ENCODE peak calls at places on chromosome 2, in seven cellular contexts. Q, M, T, R, D, C and A are unnamed samples.

GRCh38 chr2:173249661-173250641 is 104.7 kb upstream of the CDCA7 start:
- DNase-seq in Q (no peak), M (no peak), T (no peak), R (no peak), D (no peak), C (no peak), A (no peak)

GRCh38 chr2:111194835-111195621 is 74.3 kb downstream of the BCL2L11 start:
- DNase-seq in Q (no peak), M (no peak), T (no peak), R (no peak), D (no peak), C (no peak), A (no peak)

GRCh38 chr2:214203199-214203598 is 207.7 kb upstream of the VWC2L start:
- DNase-seq in Q (no peak), M (no peak), T (peak), R (no peak), D (no peak), C (no peak), A (no peak)

GRCh38 chr2:37456479-37456878 is 112.0 kb downstream of the QPCT start:
- DNase-seq in Q (no peak), M (no peak), T (no peak), R (no peak), D (peak), C (no peak), A (peak)

GRCh38 chr2:135985826-135986393 is 484 bp upstream of the DARS1 start:
- DNase-seq in Q (no peak), M (peak), T (no peak), R (no peak), D (peak), C (no peak), A (no peak)

GRCh38 chr2:217816396-217816869 is 186.4 kb downstream of the TNS1 start:
- DNase-seq in Q (no peak), M (no peak), T (peak), R (no peak), D (no peak), C (peak), A (peak)

GRCh38 chr2:159111346-159111922 is 143.0 kb downstream of the TANC1 start:
- DNase-seq in Q (no peak), M (no peak), T (no peak), R (no peak), D (no peak), C (no peak), A (no peak)

GRCh38 chr2:79530443-79530842 is 17.6 kb downstream of the CTNNA2 start:
- DNase-seq in Q (no peak), M (no peak), T (no peak), R (no peak), D (no peak), C (no peak), A (peak)

GRCh38 chr2:20599001-20599600 is 51.8 kb downstream of the HS1BP3 start:
- DNase-seq in Q (no peak), M (no peak), T (no peak), R (no peak), D (no peak), C (peak), A (no peak)

GRCh38 chr2:207357216-207357615 is 172.5 kb upstream of the CREB1 start:
- DNase-seq in Q (no peak), M (no peak), T (no peak), R (no peak), D (no peak), C (no peak), A (no peak)

GRCh38 chr2:184562532-184562931 is 35.8 kb upstream of the ZNF804A start:
- DNase-seq in Q (no peak), M (no peak), T (peak), R (no peak), D (no peak), C (no peak), A (peak)